ENCODE peak calls at places on chromosomes 7 and 10, in eight cellular contexts. One of them, this sample, is unnamed. For H3K9me3, the result is how much of the 10 kb centered on the place peaks cover.

GRCh38 chr7:93055543-93056107 is 62.2 kb downstream of the SAMD9 start:
- DNase-seq in IMR-90: peak
- DNase-seq in breast epithelium: no peak
- DNase-seq in Peyer's patch: no peak
- DNase-seq in prostate gland: no peak
- DNase-seq in heart left ventricle: no peak
- DNase-seq in HCT116: no peak
- DNase-seq in A549: peak
- DNase-seq in this sample: no peak

GRCh38 chr10:102413053-102413705 is 5.4 kb downstream of the PSD start:
- DNase-seq in Peyer's patch: no peak
- DNase-seq in prostate gland: no peak
- DNase-seq in breast epithelium: no peak
- DNase-seq in A549: no peak
- DNase-seq in HCT116: no peak
- DNase-seq in heart left ventricle: no peak
- DNase-seq in IMR-90: no peak
- DNase-seq in this sample: no peak

GRCh38 chr7:121521681-121522405 is 125.7 kb upstream of the FAM3C start:
- DNase-seq in IMR-90: no peak
- DNase-seq in breast epithelium: no peak
- DNase-seq in HCT116: no peak
- DNase-seq in heart left ventricle: no peak
- DNase-seq in prostate gland: no peak
- DNase-seq in Peyer's patch: no peak
- DNase-seq in A549: no peak
- DNase-seq in this sample: no peak

GRCh38 chr10:78972160-78972946 is 96.4 kb upstream of the ZMIZ1 start:
- DNase-seq in Peyer's patch: peak
- DNase-seq in prostate gland: peak
- DNase-seq in breast epithelium: peak
- DNase-seq in IMR-90: peak
- DNase-seq in A549: peak
- DNase-seq in HCT116: peak
- DNase-seq in heart left ventricle: peak
- DNase-seq in this sample: peak

GRCh38 chr7:133253522-133253882 is 624 bp downstream of the EXOC4 start:
- DNase-seq in A549: no peak
- DNase-seq in breast epithelium: no peak
- DNase-seq in IMR-90: peak
- DNase-seq in prostate gland: peak
- DNase-seq in HCT116: no peak
- DNase-seq in heart left ventricle: no peak
- DNase-seq in Peyer's patch: no peak
- DNase-seq in this sample: no peak

GRCh38 chr10:86234553-86235270 is 131.9 kb downstream of the GRID1 start:
- DNase-seq in breast epithelium: no peak
- DNase-seq in Peyer's patch: no peak
- DNase-seq in heart left ventricle: peak
- DNase-seq in A549: no peak
- DNase-seq in IMR-90: no peak
- DNase-seq in prostate gland: no peak
- DNase-seq in HCT116: no peak
- DNase-seq in this sample: no peak

GRCh38 chr10:59553127-59553649 is 156.5 kb downstream of the SLC16A9 start:
- DNase-seq in prostate gland: no peak
- DNase-seq in IMR-90: no peak
- DNase-seq in breast epithelium: no peak
- DNase-seq in A549: no peak
- DNase-seq in heart left ventricle: no peak
- DNase-seq in Peyer's patch: no peak
- DNase-seq in HCT116: no peak
- DNase-seq in this sample: no peak

GRCh38 chr10:106384541-106384940 is 780.0 kb downstream of the SORCS1 start:
- DNase-seq in A549: no peak
- DNase-seq in breast epithelium: no peak
- DNase-seq in Peyer's patch: no peak
- DNase-seq in HCT116: no peak
- DNase-seq in prostate gland: no peak
- DNase-seq in heart left ventricle: no peak
- DNase-seq in IMR-90: peak
- DNase-seq in this sample: no peak

GRCh38 chr10:9302142-9302746 is 1247.8 kb downstream of the GATA3 start:
- DNase-seq in HCT116: peak
- DNase-seq in breast epithelium: no peak
- DNase-seq in prostate gland: peak
- DNase-seq in heart left ventricle: no peak
- DNase-seq in IMR-90: peak
- DNase-seq in Peyer's patch: no peak
- DNase-seq in A549: peak
- DNase-seq in this sample: no peak

GRCh38 chr10:11823122-11823988 is at the start of gene PROSER2:
- DNase-seq in breast epithelium: peak
- DNase-seq in Peyer's patch: no peak
- DNase-seq in prostate gland: peak
- DNase-seq in A549: peak
- DNase-seq in IMR-90: peak
- DNase-seq in HCT116: peak
- DNase-seq in heart left ventricle: peak
- DNase-seq in this sample: peak

GRCh38 chr7:52233248-52233647 is 802.2 kb upstream of the POM121L12 start:
- DNase-seq in Peyer's patch: no peak
- DNase-seq in prostate gland: no peak
- DNase-seq in heart left ventricle: no peak
- DNase-seq in HCT116: no peak
- DNase-seq in A549: no peak
- DNase-seq in breast epithelium: no peak
- DNase-seq in IMR-90: no peak
- DNase-seq in this sample: no peak

GRCh38 chr7:79453558-79454324 is at the start of gene MAGI2:
- DNase-seq in IMR-90: peak
- DNase-seq in HCT116: no peak
- DNase-seq in breast epithelium: peak
- DNase-seq in prostate gland: peak
- DNase-seq in Peyer's patch: peak
- DNase-seq in A549: no peak
- DNase-seq in heart left ventricle: peak
- DNase-seq in this sample: peak

GRCh38 chr7:79451580-79451979 is 1.9 kb downstream of the MAGI2 start:
- DNase-seq in prostate gland: no peak
- DNase-seq in heart left ventricle: no peak
- DNase-seq in IMR-90: peak
- DNase-seq in breast epithelium: no peak
- DNase-seq in Peyer's patch: no peak
- DNase-seq in HCT116: no peak
- DNase-seq in A549: no peak
- DNase-seq in this sample: no peak

GRCh38 chr7:79452495-79453265 is 787 bp downstream of the MAGI2 start:
- DNase-seq in breast epithelium: peak
- DNase-seq in prostate gland: peak
- DNase-seq in HCT116: no peak
- DNase-seq in A549: peak
- DNase-seq in Peyer's patch: no peak
- DNase-seq in IMR-90: peak
- DNase-seq in heart left ventricle: peak
- DNase-seq in this sample: peak

GRCh38 chr7:79453266-79453557 is 255 bp downstream of the MAGI2 start:
- DNase-seq in HCT116: no peak
- DNase-seq in IMR-90: no peak
- DNase-seq in Peyer's patch: no peak
- DNase-seq in prostate gland: no peak
- DNase-seq in A549: peak
- DNase-seq in breast epithelium: no peak
- DNase-seq in heart left ventricle: no peak
- DNase-seq in this sample: no peak

GRCh38 chr7:79452032-79452494 is 1.4 kb downstream of the MAGI2 start:
- DNase-seq in A549: peak
- DNase-seq in prostate gland: peak
- DNase-seq in heart left ventricle: peak
- DNase-seq in Peyer's patch: peak
- DNase-seq in breast epithelium: peak
- DNase-seq in IMR-90: peak
- DNase-seq in HCT116: no peak
- DNase-seq in this sample: peak
- TF ChIP-seq POLR2A in A549: peak
- TF ChIP-seq POLR2A in prostate gland: peak
- TF ChIP-seq POLR2A in heart left ventricle: no peak
- TF ChIP-seq POLR2A in Peyer's patch: no peak
- TF ChIP-seq POLR2A in breast epithelium: peak
- TF ChIP-seq POLR2A in IMR-90: peak
- TF ChIP-seq POLR2A in HCT116: no peak
- TF ChIP-seq POLR2A in this sample: peak

GRCh38 chr10:99548041-99548530 is 15.3 kb downstream of the NKX2-3 start:
- DNase-seq in Peyer's patch: no peak
- DNase-seq in HCT116: peak
- DNase-seq in heart left ventricle: no peak
- DNase-seq in breast epithelium: no peak
- DNase-seq in prostate gland: no peak
- DNase-seq in IMR-90: peak
- DNase-seq in A549: peak
- DNase-seq in this sample: no peak
- TF ChIP-seq CTCF in Peyer's patch: peak
- TF ChIP-seq CTCF in HCT116: peak
- TF ChIP-seq CTCF in heart left ventricle: no peak
- TF ChIP-seq CTCF in breast epithelium: no peak
- TF ChIP-seq CTCF in prostate gland: peak
- TF ChIP-seq CTCF in IMR-90: peak
- TF ChIP-seq CTCF in A549: peak
- TF ChIP-seq CTCF in this sample: no peak

DNA sequence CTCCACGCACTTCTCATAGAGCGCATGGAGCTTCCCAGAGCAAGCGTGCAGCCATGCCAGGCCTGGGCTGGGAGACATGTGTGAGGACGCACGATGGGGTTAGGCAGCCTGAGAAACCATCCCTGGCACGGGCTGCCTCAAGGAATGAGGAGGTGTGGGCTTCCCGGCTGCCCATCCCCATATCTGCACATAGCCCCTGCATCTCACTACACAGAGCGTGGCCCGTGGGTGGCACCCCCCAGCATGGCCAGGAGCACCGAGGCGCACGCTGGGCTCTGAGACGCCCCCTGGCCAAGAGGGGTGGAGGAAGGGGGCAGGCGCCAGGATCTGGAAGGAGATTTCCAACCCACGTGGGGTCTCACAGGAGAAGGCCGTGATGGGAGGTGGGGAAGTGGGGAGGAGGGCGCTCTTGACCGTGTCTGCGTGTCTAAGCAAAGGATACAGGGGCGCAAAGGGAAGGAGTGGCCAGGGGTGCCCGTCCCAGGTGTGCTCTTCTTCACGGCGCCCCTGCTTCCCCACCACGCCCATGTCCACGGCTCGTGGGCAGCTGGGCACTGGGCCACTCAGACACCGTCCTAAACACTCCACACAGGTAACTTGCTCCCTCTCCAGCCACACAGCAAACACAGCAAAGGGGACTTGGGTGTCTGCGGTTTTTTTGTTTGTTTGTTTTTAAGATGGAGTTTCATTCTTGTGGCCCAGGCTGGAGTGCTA is 340.5 kb downstream of the PTPRN2 start:
- DNase-seq in heart left ventricle: no peak
- DNase-seq in Peyer's patch: no peak
- DNase-seq in HCT116: no peak
- DNase-seq in A549: no peak
- DNase-seq in breast epithelium: no peak
- DNase-seq in IMR-90: no peak
- DNase-seq in prostate gland: no peak
- DNase-seq in this sample: no peak
- H3K9me3 ChIP-seq in heart left ventricle: under half
- H3K9me3 ChIP-seq in Peyer's patch: under half
- H3K9me3 ChIP-seq in HCT116: under half
- H3K9me3 ChIP-seq in A549: under half
- H3K9me3 ChIP-seq in breast epithelium: under half
- H3K9me3 ChIP-seq in IMR-90: half or more
- H3K9me3 ChIP-seq in prostate gland: under half
- H3K9me3 ChIP-seq in this sample: under half

GRCh38 chr10:287814-288213 is 152.6 kb downstream of the ZMYND11 start:
- DNase-seq in heart left ventricle: no peak
- DNase-seq in IMR-90: no peak
- DNase-seq in prostate gland: no peak
- DNase-seq in Peyer's patch: no peak
- DNase-seq in breast epithelium: no peak
- DNase-seq in HCT116: peak
- DNase-seq in A549: peak
- DNase-seq in this sample: no peak
- TF ChIP-seq POLR2A in heart left ventricle: no peak
- TF ChIP-seq POLR2A in IMR-90: no peak
- TF ChIP-seq POLR2A in prostate gland: no peak
- TF ChIP-seq POLR2A in Peyer's patch: no peak
- TF ChIP-seq POLR2A in breast epithelium: no peak
- TF ChIP-seq POLR2A in HCT116: no peak
- TF ChIP-seq POLR2A in A549: no peak
- TF ChIP-seq POLR2A in this sample: no peak

GRCh38 chr7:90857595-90857994 is 261.5 kb downstream of the CDK14 start:
- DNase-seq in heart left ventricle: no peak
- DNase-seq in IMR-90: no peak
- DNase-seq in Peyer's patch: no peak
- DNase-seq in A549: no peak
- DNase-seq in HCT116: no peak
- DNase-seq in prostate gland: no peak
- DNase-seq in breast epithelium: no peak
- DNase-seq in this sample: no peak
- TF ChIP-seq CTCF in heart left ventricle: no peak
- TF ChIP-seq CTCF in IMR-90: no peak
- TF ChIP-seq CTCF in Peyer's patch: no peak
- TF ChIP-seq CTCF in A549: no peak
- TF ChIP-seq CTCF in HCT116: no peak
- TF ChIP-seq CTCF in prostate gland: no peak
- TF ChIP-seq CTCF in breast epithelium: no peak
- TF ChIP-seq CTCF in this sample: no peak

DNA sequence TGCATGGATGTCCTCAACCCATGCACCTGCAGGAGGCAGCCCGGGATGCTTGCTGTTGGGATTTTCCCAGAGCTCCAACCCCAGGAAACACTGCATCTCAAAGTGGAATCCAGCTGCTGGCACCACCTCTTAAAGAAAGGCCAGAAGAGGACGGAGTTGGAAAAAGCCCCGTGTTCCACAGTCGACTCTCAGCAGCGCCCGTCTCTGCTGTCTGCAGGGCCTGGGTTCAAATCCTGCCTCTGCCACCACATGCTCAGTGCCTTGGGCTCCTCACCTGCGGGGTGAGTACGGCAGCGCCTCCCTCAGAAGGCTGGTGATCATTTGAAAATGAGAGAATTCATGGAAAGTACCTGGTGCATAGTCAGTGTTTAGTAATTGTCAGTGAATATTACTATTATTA is 65.6 kb upstream of the ZNF716 start:
- DNase-seq in IMR-90: no peak
- DNase-seq in HCT116: no peak
- DNase-seq in breast epithelium: no peak
- DNase-seq in heart left ventricle: no peak
- DNase-seq in Peyer's patch: no peak
- DNase-seq in prostate gland: no peak
- DNase-seq in A549: no peak
- DNase-seq in this sample: no peak
- H3K9me3 ChIP-seq in IMR-90: under half
- H3K9me3 ChIP-seq in HCT116: under half
- H3K9me3 ChIP-seq in breast epithelium: half or more
- H3K9me3 ChIP-seq in heart left ventricle: under half
- H3K9me3 ChIP-seq in Peyer's patch: under half
- H3K9me3 ChIP-seq in prostate gland: under half
- H3K9me3 ChIP-seq in A549: under half
- H3K9me3 ChIP-seq in this sample: under half